ENCODE peak calls at places on chromosomes 6 and 20, in five cellular contexts. One of them, this sample, is unnamed.

GRCh38 chr6:73655341-73655917 is 1.6 kb upstream of the SLC17A5 start:
- DNase-seq in cardiac muscle cell: no peak
- DNase-seq in AG04450: no peak
- DNase-seq in brain microvascular endothelial cell: no peak
- DNase-seq in cardiac fibroblast: no peak
- DNase-seq in this sample: no peak

GRCh38 chr20:38143646-38144554 is 21.2 kb downstream of the TGM2 start:
- DNase-seq in cardiac muscle cell: peak; percentile 49
- DNase-seq in AG04450: peak; percentile 48
- DNase-seq in brain microvascular endothelial cell: peak; percentile 74
- DNase-seq in cardiac fibroblast: peak; percentile 89
- DNase-seq in this sample: no peak

GRCh38 chr20:64143018-64143801 is 21.0 kb upstream of the MYT1 start:
- DNase-seq in cardiac muscle cell: no peak
- DNase-seq in AG04450: no peak
- DNase-seq in brain microvascular endothelial cell: no peak
- DNase-seq in cardiac fibroblast: no peak
- DNase-seq in this sample: no peak

GRCh38 chr20:16107172-16107870 is 465.9 kb downstream of the KIF16B start:
- DNase-seq in cardiac muscle cell: peak; percentile 44
- DNase-seq in AG04450: no peak
- DNase-seq in brain microvascular endothelial cell: no peak
- DNase-seq in cardiac fibroblast: no peak
- DNase-seq in this sample: no peak

GRCh38 chr6:48844696-48845095 is 618.4 kb downstream of the MMUT start:
- DNase-seq in cardiac muscle cell: no peak
- DNase-seq in AG04450: no peak
- DNase-seq in brain microvascular endothelial cell: no peak
- DNase-seq in cardiac fibroblast: no peak
- DNase-seq in this sample: no peak

GRCh38 chr6:110656492-110656891 is 158.8 kb downstream of the CDK19 start:
- DNase-seq in cardiac muscle cell: no peak
- DNase-seq in AG04450: no peak
- DNase-seq in brain microvascular endothelial cell: no peak
- DNase-seq in cardiac fibroblast: no peak
- DNase-seq in this sample: no peak

GRCh38 chr20:23393999-23394775 is 27.1 kb downstream of the NAPB start:
- DNase-seq in cardiac muscle cell: no peak
- DNase-seq in AG04450: no peak
- DNase-seq in brain microvascular endothelial cell: no peak
- DNase-seq in cardiac fibroblast: no peak
- DNase-seq in this sample: no peak

GRCh38 chr20:63953764-63954429 is 2.3 kb downstream of the UCKL1 start:
- DNase-seq in cardiac muscle cell: no peak
- DNase-seq in AG04450: no peak
- DNase-seq in brain microvascular endothelial cell: no peak
- DNase-seq in cardiac fibroblast: no peak
- DNase-seq in this sample: no peak

GRCh38 chr6:70973591-70973990 is 16.7 kb upstream of the B3GAT2 start:
- DNase-seq in cardiac muscle cell: no peak
- DNase-seq in AG04450: no peak
- DNase-seq in brain microvascular endothelial cell: no peak
- DNase-seq in cardiac fibroblast: peak; percentile 69
- DNase-seq in this sample: no peak

GRCh38 chr6:166588691-166589333 is 2.3 kb upstream of the RAMACL start:
- DNase-seq in cardiac muscle cell: no peak
- DNase-seq in AG04450: peak; percentile 33
- DNase-seq in brain microvascular endothelial cell: peak; percentile 74
- DNase-seq in cardiac fibroblast: peak; percentile 75
- DNase-seq in this sample: peak; percentile 6

GRCh38 chr6:43990275-43990626 is 137.0 kb downstream of the MRPL14 start:
- DNase-seq in cardiac muscle cell: peak; percentile 43
- DNase-seq in AG04450: no peak
- DNase-seq in brain microvascular endothelial cell: no peak
- DNase-seq in cardiac fibroblast: no peak
- DNase-seq in this sample: no peak

GRCh38 chr20:32448306-32449056 is 90.3 kb downstream of the ASXL1 start:
- DNase-seq in cardiac muscle cell: no peak
- DNase-seq in AG04450: no peak
- DNase-seq in brain microvascular endothelial cell: no peak
- DNase-seq in cardiac fibroblast: no peak
- DNase-seq in this sample: no peak

GRCh38 chr20:32447136-32448027 is 89.3 kb downstream of the ASXL1 start:
- DNase-seq in cardiac muscle cell: no peak
- DNase-seq in AG04450: no peak
- DNase-seq in brain microvascular endothelial cell: no peak
- DNase-seq in cardiac fibroblast: no peak
- DNase-seq in this sample: no peak

GRCh38 chr20:32444474-32445220 is 86.5 kb downstream of the ASXL1 start:
- DNase-seq in cardiac muscle cell: no peak
- DNase-seq in AG04450: no peak
- DNase-seq in brain microvascular endothelial cell: no peak
- DNase-seq in cardiac fibroblast: no peak
- DNase-seq in this sample: no peak

GRCh38 chr20:32445539-32446273 is 87.6 kb downstream of the ASXL1 start:
- DNase-seq in cardiac muscle cell: peak; percentile 43
- DNase-seq in AG04450: no peak
- DNase-seq in brain microvascular endothelial cell: no peak
- DNase-seq in cardiac fibroblast: no peak
- DNase-seq in this sample: peak; percentile 52

GRCh38 chr20:32446301-32447100 is 88.4 kb downstream of the ASXL1 start:
- DNase-seq in cardiac muscle cell: no peak
- DNase-seq in AG04450: no peak
- DNase-seq in brain microvascular endothelial cell: no peak
- DNase-seq in cardiac fibroblast: no peak
- DNase-seq in this sample: no peak
- TF ChIP-seq CTCF in cardiac muscle cell: no peak
- TF ChIP-seq CTCF in AG04450: no peak
- TF ChIP-seq CTCF in brain microvascular endothelial cell: no peak
- TF ChIP-seq CTCF in cardiac fibroblast: no peak
- TF ChIP-seq CTCF in this sample: no peak

DNA sequence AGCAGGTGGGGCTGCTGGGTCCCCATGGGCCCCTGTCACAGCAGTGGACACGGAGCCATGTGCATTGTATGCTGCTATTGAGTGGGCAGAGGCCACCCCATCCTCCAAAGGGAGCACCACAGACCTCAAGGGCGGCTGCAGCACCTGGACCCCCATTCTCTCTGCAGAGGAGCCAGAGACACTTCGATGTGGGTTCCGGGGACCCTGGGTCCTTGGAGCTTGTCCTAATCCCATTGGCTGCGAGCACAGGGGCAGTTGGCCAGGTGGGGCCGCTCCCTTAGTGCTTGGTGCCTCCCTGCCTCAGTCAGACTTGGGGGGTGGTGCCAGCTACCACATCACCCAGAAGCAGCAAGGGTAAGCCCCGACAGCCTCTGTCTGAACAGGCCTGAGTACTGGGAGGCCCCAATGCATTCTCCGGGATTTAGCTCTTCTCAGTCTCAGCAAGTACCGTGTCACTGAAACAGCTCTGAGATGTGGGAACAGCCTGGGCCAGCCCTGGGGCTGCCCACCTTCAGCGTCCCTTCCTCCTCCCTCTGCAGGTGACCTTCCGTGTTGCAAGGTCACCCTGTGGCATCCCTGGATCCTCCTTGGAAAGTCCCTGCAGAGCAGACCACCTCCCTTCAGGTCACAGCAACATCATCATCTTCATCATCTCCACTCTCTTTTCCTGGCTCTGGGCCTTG is 73.9 kb downstream of the GINS1 start:
- DNase-seq in cardiac muscle cell: no peak
- DNase-seq in AG04450: no peak
- DNase-seq in brain microvascular endothelial cell: no peak
- DNase-seq in cardiac fibroblast: no peak
- DNase-seq in this sample: no peak
- TF ChIP-seq CTCF in cardiac muscle cell: no peak
- TF ChIP-seq CTCF in AG04450: peak; percentile 26
- TF ChIP-seq CTCF in brain microvascular endothelial cell: peak; percentile 44
- TF ChIP-seq CTCF in cardiac fibroblast: peak; percentile 8
- TF ChIP-seq CTCF in this sample: no peak

GRCh38 chr6:122033564-122034181 is 365.8 kb upstream of the HSF2 start:
- DNase-seq in cardiac muscle cell: peak; percentile 68
- DNase-seq in AG04450: peak; percentile 32
- DNase-seq in brain microvascular endothelial cell: peak; percentile 12
- DNase-seq in cardiac fibroblast: peak; percentile 81
- DNase-seq in this sample: no peak
- TF ChIP-seq CTCF in cardiac muscle cell: peak; percentile 65
- TF ChIP-seq CTCF in AG04450: peak; percentile 69
- TF ChIP-seq CTCF in brain microvascular endothelial cell: peak; percentile 55
- TF ChIP-seq CTCF in cardiac fibroblast: peak; percentile 38
- TF ChIP-seq CTCF in this sample: peak; percentile 59

GRCh38 chr6:28433119-28433518 is 10.2 kb downstream of the ZSCAN23 start:
- DNase-seq in cardiac muscle cell: no peak
- DNase-seq in AG04450: no peak
- DNase-seq in brain microvascular endothelial cell: no peak
- DNase-seq in cardiac fibroblast: no peak
- DNase-seq in this sample: no peak
- TF ChIP-seq CTCF in cardiac muscle cell: no peak
- TF ChIP-seq CTCF in AG04450: no peak
- TF ChIP-seq CTCF in brain microvascular endothelial cell: no peak
- TF ChIP-seq CTCF in cardiac fibroblast: no peak
- TF ChIP-seq CTCF in this sample: no peak

DNA sequence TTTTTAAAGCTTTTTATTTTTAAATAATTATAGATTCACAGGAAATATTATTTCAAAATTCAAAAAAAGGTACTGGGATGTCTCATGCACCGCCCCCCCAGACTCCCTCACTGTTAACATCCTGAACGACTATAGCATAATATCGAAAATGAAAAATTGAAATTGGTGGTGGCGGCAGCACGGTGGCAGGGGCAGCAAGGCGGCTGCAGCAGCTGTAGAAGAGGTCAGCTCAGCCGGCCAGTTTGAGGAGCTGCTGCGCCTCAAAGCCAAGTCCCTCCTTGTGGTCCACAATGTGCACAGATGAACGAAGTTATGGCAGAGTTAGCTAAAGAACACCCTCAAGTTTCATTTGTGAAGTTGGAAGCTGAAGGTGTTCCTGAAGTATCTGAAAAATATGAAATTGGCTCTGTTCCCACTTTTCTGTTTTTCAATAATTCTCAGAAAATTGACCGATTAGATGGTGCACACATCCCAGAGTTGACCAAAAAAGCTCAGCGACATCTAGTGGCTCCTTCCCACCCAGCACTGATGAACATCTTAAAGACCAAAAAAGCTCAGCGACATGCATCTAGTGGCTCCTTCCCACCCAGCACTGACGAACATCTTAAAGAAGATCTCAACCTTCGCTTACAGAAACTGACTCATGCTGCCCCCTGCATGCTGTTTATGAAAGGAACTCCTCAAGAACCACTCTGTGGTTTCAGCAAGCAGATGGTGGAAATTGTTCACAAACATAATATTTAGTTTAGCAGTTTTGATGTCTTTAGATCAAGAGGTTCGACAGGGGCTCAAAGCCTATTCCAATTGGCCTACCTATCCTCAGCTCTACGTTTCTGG is 100.8 kb downstream of the FAM217A start:
- DNase-seq in cardiac muscle cell: peak; percentile 28
- DNase-seq in AG04450: peak; percentile 89
- DNase-seq in brain microvascular endothelial cell: peak; percentile 97
- DNase-seq in cardiac fibroblast: peak; percentile 95
- DNase-seq in this sample: peak; percentile 78
- TF ChIP-seq CTCF in cardiac muscle cell: peak; percentile 75
- TF ChIP-seq CTCF in AG04450: peak; percentile 76
- TF ChIP-seq CTCF in brain microvascular endothelial cell: peak; percentile 82
- TF ChIP-seq CTCF in cardiac fibroblast: peak; percentile 74
- TF ChIP-seq CTCF in this sample: peak; percentile 72

DNA sequence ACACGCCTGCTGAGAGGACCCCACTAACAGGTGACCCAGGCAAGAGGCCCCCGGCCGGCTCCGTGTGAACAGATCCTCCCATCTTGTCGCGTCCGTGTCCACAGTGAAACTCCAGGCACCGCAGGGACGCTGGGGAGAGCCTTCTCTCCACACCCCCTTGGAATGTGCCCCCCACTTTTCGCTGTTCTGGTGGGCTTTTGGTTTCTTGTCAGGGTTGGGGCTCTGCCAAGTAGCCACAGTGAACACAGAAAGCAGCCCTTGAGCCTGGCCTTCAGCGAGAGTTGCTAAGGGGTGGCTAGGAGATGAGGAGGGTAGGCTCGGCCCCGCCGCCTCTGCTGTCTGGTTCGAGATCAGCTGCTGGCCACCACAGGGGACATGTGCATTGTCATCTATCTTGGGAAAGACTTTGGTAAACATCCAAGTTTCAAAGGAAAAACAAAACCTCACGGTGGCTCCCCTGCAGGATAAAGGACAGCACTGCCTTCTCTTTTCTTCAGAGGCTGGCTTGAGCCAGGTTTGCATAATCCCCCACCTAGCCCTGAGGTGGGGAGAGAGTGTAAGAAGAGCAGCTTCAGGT is 22.7 kb downstream of the SYNDIG1 start:
- DNase-seq in cardiac muscle cell: no peak
- DNase-seq in AG04450: no peak
- DNase-seq in brain microvascular endothelial cell: no peak
- DNase-seq in cardiac fibroblast: no peak
- DNase-seq in this sample: no peak
- TF ChIP-seq CTCF in cardiac muscle cell: no peak
- TF ChIP-seq CTCF in AG04450: no peak
- TF ChIP-seq CTCF in brain microvascular endothelial cell: peak; percentile 25
- TF ChIP-seq CTCF in cardiac fibroblast: no peak
- TF ChIP-seq CTCF in this sample: no peak